ENCODE peak calls at places on chromosomes 11 and 22, in five cellular contexts. S is PC-9, I is hepatocyte, U is fibroblast of lung, J is endothelial cell of umbilical vein. W is an unnamed sample. For H3K36me3, the result is how much of the 10 kb centered on the place peaks cover.

GRCh38 chr11:111627591-111627990 is 25.3 kb downstream of the SIK2 start:
- DNase-seq in S (no peak), I (no peak), U (no peak), J (no peak), W (no peak)

GRCh38 chr22:31248965-31249940 is 37.2 kb downstream of the LIMK2 start:
- DNase-seq in S (peak), I (peak), U (peak), J (no peak), W (no peak)

GRCh38 chr22:42430486-42431125 is 1.6 kb downstream of the NFAM1 start:
- DNase-seq in S (no peak), I (no peak), U (no peak), J (no peak), W (no peak)

GRCh38 chr11:37858398-37858797 is 1260.4 kb upstream of the RAG2 start:
- DNase-seq in S (no peak), I (no peak), U (no peak), J (peak), W (no peak)

GRCh38 chr11:6606471-6607189 is 3.1 kb downstream of the ILK start:
- DNase-seq in S (peak), I (peak), U (peak), J (peak), W (peak)

GRCh38 chr22:41576877-41577276 is 12.8 kb downstream of the PMM1 start:
- DNase-seq in S (peak), I (peak), U (peak), J (peak), W (peak)

GRCh38 chr11:30333405-30333804 is 10.5 kb downstream of the ARL14EP start:
- DNase-seq in S (no peak), I (peak), U (no peak), J (no peak), W (no peak)

GRCh38 chr11:112179601-112180000 is 4.3 kb downstream of the BCO2 start:
- DNase-seq in S (no peak), I (no peak), U (no peak), J (no peak), W (no peak)

GRCh38 chr11:68215087-68215445 is 2.0 kb upstream of the KMT5B start:
- DNase-seq in S (no peak), I (no peak), U (no peak), J (no peak), W (no peak)

GRCh38 chr11:29937526-29937925 is 79.3 kb downstream of the KCNA4 start:
- DNase-seq in S (no peak), I (no peak), U (no peak), J (no peak), W (no peak)

GRCh38 chr11:72353861-72354260 is 80.5 kb downstream of the CLPB start:
- DNase-seq in S (peak), I (no peak), U (no peak), J (no peak), W (no peak)

GRCh38 chr11:112841719-112842118 is 119.5 kb upstream of the NCAM1 start:
- DNase-seq in S (no peak), I (no peak), U (no peak), J (no peak), W (no peak)

GRCh38 chr22:46074771-46075551 is 75.4 kb upstream of the PPARA start:
- DNase-seq in S (no peak), I (no peak), U (no peak), J (no peak), W (no peak)

GRCh38 chr11:112761911-112762685 is 199.1 kb upstream of the NCAM1 start:
- DNase-seq in S (no peak), I (no peak), U (no peak), J (no peak), W (no peak)

GRCh38 chr11:10565493-10565892 is 3.0 kb downstream of the LYVE1 start:
- DNase-seq in S (no peak), I (no peak), U (no peak), J (no peak), W (no peak)

GRCh38 chr11:32005786-32006406 is 85.0 kb upstream of the RCN1 start:
- DNase-seq in S (no peak), I (no peak), U (peak), J (no peak), W (no peak)

GRCh38 chr11:74559110-74559933 is 33.1 kb upstream of the POLD3 start:
- DNase-seq in S (no peak), I (no peak), U (no peak), J (peak), W (no peak)

GRCh38 chr22:23166841-23167610 is 13.3 kb upstream of the BCR start:
- DNase-seq in S (no peak), I (no peak), U (no peak), J (no peak), W (no peak)

GRCh38 chr11:109015283-109015682 is 350.4 kb downstream of the DDX10 start:
- DNase-seq in S (no peak), I (no peak), U (peak), J (peak), W (no peak)

GRCh38 chr11:35274909-35275807 is 136.2 kb downstream of the CD44 start:
- DNase-seq in S (peak), I (peak), U (no peak), J (no peak), W (no peak)

GRCh38 chr11:95097209-95097608 is 7.6 kb downstream of the ENDOD1 start:
- DNase-seq in S (no peak), I (no peak), U (no peak), J (no peak), W (no peak)
- H3K4me2 ChIP-seq in S (no peak), I (no peak), U (no peak), J (no peak), W (no peak)

DNA sequence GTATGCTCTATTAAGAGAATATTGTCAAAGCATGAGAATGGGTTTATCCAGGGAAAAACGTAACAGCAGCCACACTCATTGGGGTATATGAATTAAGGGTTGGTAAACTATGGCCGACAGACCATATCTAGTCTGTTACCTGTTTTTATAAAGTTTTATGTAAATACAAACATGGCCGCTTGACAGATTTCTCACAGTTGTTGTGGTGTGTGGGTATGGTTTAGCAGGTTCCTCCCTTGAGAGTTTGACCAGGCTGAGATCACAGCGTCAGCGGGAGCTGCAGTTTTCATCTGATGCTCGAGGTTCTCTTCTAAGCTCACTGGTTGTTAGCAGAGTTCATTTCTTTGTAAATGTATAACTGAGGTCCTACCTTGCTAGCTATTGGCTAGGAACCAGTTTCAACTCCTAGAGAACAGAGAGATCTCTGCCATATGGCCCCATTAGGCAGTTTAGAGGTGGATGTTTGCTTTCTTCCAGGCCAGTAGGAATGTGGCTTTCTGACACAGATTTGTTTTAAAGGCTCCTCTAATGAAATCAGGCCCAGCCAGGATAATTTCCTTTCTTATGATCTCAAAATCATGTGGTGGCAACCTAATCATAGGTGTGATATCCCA is 45.5 kb upstream of the GRIK4 start:
- DNase-seq in S (no peak), I (no peak), U (no peak), J (no peak), W (no peak)
- H3K36me3 ChIP-seq in S (under half), I (under half), U (under half), J (under half), W (under half)

DNA sequence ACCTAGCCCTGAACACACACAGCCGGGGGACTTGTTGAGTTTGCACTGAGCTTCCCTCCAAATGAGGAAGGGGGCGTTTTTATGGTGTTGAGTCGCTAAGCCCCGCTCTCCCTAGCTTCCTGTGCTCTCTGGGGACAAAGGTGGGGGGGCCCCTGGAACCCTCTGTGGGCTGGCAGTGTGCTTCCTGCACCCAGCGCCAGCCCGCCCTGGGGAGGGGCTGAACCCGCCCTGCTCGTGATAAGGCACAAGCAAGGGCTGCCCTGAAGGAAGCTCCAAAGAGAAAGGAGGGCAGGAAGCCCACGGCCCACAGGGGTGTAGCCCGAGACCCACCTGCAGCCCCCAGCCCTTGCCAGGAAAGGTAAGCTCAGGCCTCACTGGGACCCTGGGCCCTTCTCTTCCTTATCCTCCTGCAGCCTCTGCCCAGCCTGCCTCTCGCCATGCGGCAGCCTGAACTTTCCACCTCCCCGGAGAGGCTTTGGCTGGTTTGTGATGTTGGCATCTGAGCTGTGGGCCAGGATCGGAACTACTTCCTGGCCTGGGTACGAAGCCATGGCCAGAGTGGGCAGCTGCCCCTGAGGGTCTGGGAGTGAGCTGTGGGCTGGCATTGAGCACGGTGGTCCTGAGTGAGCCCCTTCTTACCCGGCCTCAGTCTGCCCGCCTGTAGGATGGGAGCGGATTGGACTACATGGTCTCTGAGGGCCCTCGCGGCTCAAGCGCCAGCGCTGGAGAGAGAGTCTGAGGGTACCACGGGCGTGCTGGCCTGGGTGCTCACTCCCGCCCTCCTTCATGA is at the start of gene FERMT3:
- DNase-seq in S (no peak), I (no peak), U (no peak), J (no peak), W (no peak)
- H3K4me2 ChIP-seq in S (no peak), I (no peak), U (no peak), J (peak), W (no peak)

GRCh38 chr22:20575724-20576444 is 68.5 kb downstream of the MED15 start:
- DNase-seq in S (no peak), I (no peak), U (no peak), J (no peak), W (no peak)
- H3K36me3 ChIP-seq in S (under half), I (under half), U (under half), J (half or more), W (under half)

GRCh38 chr11:110435780-110436717 is 6.3 kb downstream of the FDX1 start:
- DNase-seq in S (no peak), I (no peak), U (peak), J (no peak), W (no peak)
- H3K4me2 ChIP-seq in S (no peak), I (no peak), U (no peak), J (no peak), W (no peak)

DNA sequence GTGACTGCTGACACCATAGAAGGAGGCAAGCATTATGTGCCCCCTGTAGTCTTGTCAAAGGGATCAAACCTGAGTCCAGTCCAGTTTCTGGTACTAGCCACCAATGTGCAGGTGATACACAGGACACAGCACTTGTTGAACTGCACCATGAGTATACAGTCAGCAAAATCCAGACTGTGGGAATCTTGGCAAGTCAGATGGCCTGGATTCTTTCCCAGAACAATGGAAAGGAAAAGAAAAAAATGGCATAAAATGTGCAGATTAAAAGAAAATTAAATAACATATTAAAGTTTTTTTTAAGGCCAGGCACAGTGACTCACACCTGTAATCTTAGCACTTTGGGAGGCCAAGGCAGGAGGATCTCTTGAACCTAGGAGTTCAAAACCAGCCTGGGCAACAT is 16.8 kb downstream of the CRY2 start:
- DNase-seq in S (no peak), I (no peak), U (peak), J (peak), W (no peak)
- H3K36me3 ChIP-seq in S (under half), I (under half), U (under half), J (under half), W (under half)

GRCh38 chr11:62399868-62400245 is 19.0 kb upstream of the SCGB1A1 start:
- DNase-seq in S (no peak), I (peak), U (no peak), J (no peak), W (no peak)

GRCh38 chr11:62400281-62400680 is 18.6 kb upstream of the SCGB1A1 start:
- DNase-seq in S (no peak), I (no peak), U (no peak), J (no peak), W (no peak)

GRCh38 chr11:62401781-62402180 is 17.1 kb upstream of the SCGB1A1 start:
- DNase-seq in S (no peak), I (no peak), U (no peak), J (no peak), W (no peak)

GRCh38 chr11:62401356-62401755 is 17.5 kb upstream of the SCGB1A1 start:
- DNase-seq in S (no peak), I (no peak), U (no peak), J (no peak), W (no peak)

GRCh38 chr11:62400760-62401159 is 18.1 kb upstream of the SCGB1A1 start:
- DNase-seq in S (peak), I (peak), U (peak), J (no peak), W (no peak)
- H3K4me2 ChIP-seq in S (no peak), I (peak), U (peak), J (no peak), W (no peak)

GRCh38 chr11:121839821-121840220 is 276.2 kb downstream of the BLID start:
- DNase-seq in S (no peak), I (no peak), U (peak), J (no peak), W (no peak)
- H3K36me3 ChIP-seq in S (under half), I (under half), U (under half), J (under half), W (under half)

W was measured in HCT116.